ENCODE peak calls at places on chromosomes 13 and 19, in five cellular contexts. One of them, this sample, is unnamed.

GRCh38 chr13:111521030-111521429 is 200.6 kb downstream of the TEX29 start:
- DNase-seq in neuronal stem cell: no peak
- DNase-seq in IMR-90: no peak
- DNase-seq in mesendoderm: no peak
- DNase-seq in H1: no peak
- DNase-seq in this sample: no peak

GRCh38 chr13:93320942-93321341 is 94.3 kb downstream of the GPC6 start:
- DNase-seq in neuronal stem cell: no peak
- DNase-seq in IMR-90: peak; percentile 67
- DNase-seq in mesendoderm: no peak
- DNase-seq in H1: no peak
- DNase-seq in this sample: peak; percentile 73

GRCh38 chr19:33286899-33287298 is 15.4 kb downstream of the CEBPA start:
- DNase-seq in neuronal stem cell: no peak
- DNase-seq in IMR-90: no peak
- DNase-seq in mesendoderm: no peak
- DNase-seq in H1: no peak
- DNase-seq in this sample: no peak

GRCh38 chr13:94139393-94139995 is 340.0 kb downstream of the DCT start:
- DNase-seq in neuronal stem cell: no peak
- DNase-seq in IMR-90: peak; percentile 65
- DNase-seq in mesendoderm: peak; percentile 74
- DNase-seq in H1: no peak
- DNase-seq in this sample: no peak

GRCh38 chr19:38538793-38539528 is 78.8 kb downstream of the MAP4K1 start:
- DNase-seq in neuronal stem cell: no peak
- DNase-seq in IMR-90: no peak
- DNase-seq in mesendoderm: no peak
- DNase-seq in H1: no peak
- DNase-seq in this sample: no peak

GRCh38 chr19:11942843-11943108 is 17.9 kb downstream of the ZNF700 start:
- DNase-seq in neuronal stem cell: no peak
- DNase-seq in IMR-90: no peak
- DNase-seq in mesendoderm: peak; percentile 29
- DNase-seq in H1: no peak
- DNase-seq in this sample: no peak

GRCh38 chr19:4583961-4584669 is 24.6 kb upstream of the SEMA6B start:
- DNase-seq in neuronal stem cell: peak; percentile 71
- DNase-seq in IMR-90: no peak
- DNase-seq in mesendoderm: peak; percentile 54
- DNase-seq in H1: peak; percentile 95
- DNase-seq in this sample: peak; percentile 47

GRCh38 chr19:46205183-46205984 is 24.2 kb upstream of the IGFL1 start:
- DNase-seq in neuronal stem cell: no peak
- DNase-seq in IMR-90: no peak
- DNase-seq in mesendoderm: no peak
- DNase-seq in H1: no peak
- DNase-seq in this sample: no peak

GRCh38 chr19:38204096-38204495 is 19.9 kb downstream of the DPF1 start:
- DNase-seq in neuronal stem cell: no peak
- DNase-seq in IMR-90: no peak
- DNase-seq in mesendoderm: no peak
- DNase-seq in H1: no peak
- DNase-seq in this sample: no peak

GRCh38 chr19:45125975-45126493 is 33.1 kb downstream of the PPP1R37 start:
- DNase-seq in neuronal stem cell: peak; percentile 41
- DNase-seq in IMR-90: peak; percentile 49
- DNase-seq in mesendoderm: peak; percentile 86
- DNase-seq in H1: peak; percentile 96
- DNase-seq in this sample: peak; percentile 63

GRCh38 chr13:53238241-53238640 is 209.6 kb downstream of the OLFM4 start:
- DNase-seq in neuronal stem cell: no peak
- DNase-seq in IMR-90: no peak
- DNase-seq in mesendoderm: peak; percentile 66
- DNase-seq in H1: no peak
- DNase-seq in this sample: no peak

GRCh38 chr13:52738719-52739467 is 727 bp downstream of the CNMD start:
- DNase-seq in neuronal stem cell: peak; percentile 61
- DNase-seq in IMR-90: no peak
- DNase-seq in mesendoderm: peak; percentile 62
- DNase-seq in H1: peak; percentile 82
- DNase-seq in this sample: peak; percentile 10

GRCh38 chr13:26022538-26023292 is 29.1 kb downstream of the SHISA2 start:
- DNase-seq in neuronal stem cell: no peak
- DNase-seq in IMR-90: peak; percentile 47
- DNase-seq in mesendoderm: no peak
- DNase-seq in H1: peak; percentile 39
- DNase-seq in this sample: peak; percentile 92

DNA sequence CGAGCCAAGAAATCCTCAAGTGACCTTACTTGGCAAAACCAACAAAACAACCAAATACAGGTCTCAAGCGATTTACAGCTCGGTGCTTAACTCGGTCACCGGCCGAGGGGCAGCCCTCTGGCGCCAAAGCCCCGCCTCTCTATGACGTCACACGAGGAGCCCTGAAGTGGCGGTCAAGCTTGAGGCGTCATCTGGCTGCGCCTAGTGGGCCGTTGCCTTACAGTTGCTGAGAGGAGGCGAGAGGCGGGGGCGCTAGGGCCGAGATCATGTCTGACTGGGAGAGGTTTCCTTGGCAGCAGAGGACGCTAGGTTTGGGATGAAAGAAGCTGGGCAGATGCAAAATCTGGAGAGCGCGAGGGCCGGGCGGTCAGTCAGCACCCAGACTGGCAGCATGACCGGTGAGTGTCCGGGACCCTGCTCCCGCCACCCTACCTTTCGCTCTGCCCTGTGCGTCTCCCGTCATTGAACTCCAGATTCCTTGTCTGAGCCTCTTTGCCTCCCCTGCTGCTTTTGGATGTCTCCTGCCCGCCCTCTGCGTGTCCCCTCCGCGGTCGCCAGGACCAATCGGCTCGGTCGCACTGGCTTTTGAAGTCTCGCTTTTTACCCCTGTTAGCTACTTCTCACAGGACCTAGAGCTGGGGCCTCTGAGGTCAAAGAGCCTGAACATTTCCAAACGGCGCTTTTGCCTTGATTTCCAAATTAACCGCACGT is at the start of gene CDADC1:
- DNase-seq in neuronal stem cell: peak; percentile 93
- DNase-seq in IMR-90: peak; percentile 95
- DNase-seq in mesendoderm: peak; percentile 99
- DNase-seq in H1: peak; percentile 99
- DNase-seq in this sample: peak; percentile 97
- H3K4ac ChIP-seq in neuronal stem cell: no peak within 1 kb of the TSS
- H3K4ac ChIP-seq in IMR-90: peak within 1 kb of the TSS; percentile 94
- H3K4ac ChIP-seq in mesendoderm: no peak within 1 kb of the TSS
- H3K4ac ChIP-seq in H1: peak within 1 kb of the TSS; percentile 3
- H3K4ac ChIP-seq in this sample: peak within 1 kb of the TSS; percentile 37

GRCh38 chr19:15296353-15296752 is 36.0 kb downstream of the BRD4 start:
- DNase-seq in neuronal stem cell: no peak
- DNase-seq in IMR-90: no peak
- DNase-seq in mesendoderm: no peak
- DNase-seq in H1: no peak
- DNase-seq in this sample: no peak

GRCh38 chr19:15294591-15294990 is 37.7 kb downstream of the BRD4 start:
- DNase-seq in neuronal stem cell: no peak
- DNase-seq in IMR-90: no peak
- DNase-seq in mesendoderm: no peak
- DNase-seq in H1: no peak
- DNase-seq in this sample: no peak

GRCh38 chr19:15297416-15298224 is 34.7 kb downstream of the BRD4 start:
- DNase-seq in neuronal stem cell: no peak
- DNase-seq in IMR-90: peak; percentile 83
- DNase-seq in mesendoderm: peak; percentile 90
- DNase-seq in H1: no peak
- DNase-seq in this sample: peak; percentile 69

GRCh38 chr19:15298847-15299567 is 33.3 kb downstream of the BRD4 start:
- DNase-seq in neuronal stem cell: no peak
- DNase-seq in IMR-90: no peak
- DNase-seq in mesendoderm: no peak
- DNase-seq in H1: no peak
- DNase-seq in this sample: no peak

DNA sequence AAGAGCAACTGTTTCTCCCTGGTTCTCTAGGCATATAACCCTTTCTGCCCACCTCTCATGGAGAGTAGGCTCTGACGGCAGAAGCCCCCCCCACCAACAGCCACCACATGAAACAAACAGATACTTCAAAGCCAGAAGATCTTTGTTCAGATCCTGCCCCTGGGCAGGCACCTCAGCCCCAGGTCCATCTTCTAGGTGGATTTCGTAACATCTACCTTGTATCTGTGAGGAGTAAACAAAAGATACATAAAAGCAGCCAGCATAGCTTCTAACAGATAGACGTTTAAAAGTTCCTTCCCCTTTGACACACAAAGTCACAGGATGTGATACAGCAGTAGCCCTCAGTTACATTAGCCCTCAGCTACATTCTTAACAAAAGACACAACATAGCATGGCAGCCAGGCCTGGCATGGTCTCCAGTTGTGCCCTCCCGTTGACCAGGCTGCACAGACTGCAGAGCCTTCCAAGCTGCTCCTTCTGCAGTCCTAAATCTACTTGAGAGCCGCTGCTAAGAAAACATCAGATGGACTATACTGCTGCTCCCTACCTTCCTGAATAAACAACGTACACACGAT is 35.4 kb downstream of the BRD4 start:
- DNase-seq in neuronal stem cell: no peak
- DNase-seq in IMR-90: no peak
- DNase-seq in mesendoderm: no peak
- DNase-seq in H1: no peak
- DNase-seq in this sample: no peak
- H3K4me3 ChIP-seq in neuronal stem cell: no peak overlapping the region
- H3K4me3 ChIP-seq in IMR-90: no peak overlapping the region
- H3K4me3 ChIP-seq in mesendoderm: no peak overlapping the region
- H3K4me3 ChIP-seq in H1: no peak overlapping the region
- H3K4me3 ChIP-seq in this sample: no peak overlapping the region

DNA sequence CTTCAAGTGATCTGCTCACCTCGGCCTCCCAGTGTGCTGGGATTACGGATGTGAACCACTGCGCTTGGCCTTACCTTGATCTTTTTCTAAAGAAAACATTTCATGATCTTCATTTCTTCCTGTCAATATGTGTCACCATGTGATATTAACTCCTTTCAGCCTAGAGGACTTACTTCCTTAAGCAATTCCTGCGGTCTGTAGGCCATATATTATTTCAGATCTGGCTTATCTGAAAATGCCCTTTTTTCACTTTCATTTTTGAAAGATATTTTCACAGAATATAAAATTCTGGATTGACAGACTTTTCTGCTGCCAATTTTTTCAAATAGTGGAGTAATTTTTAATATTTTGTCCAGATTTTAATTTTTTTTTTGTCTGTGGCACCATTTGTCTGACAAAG is 2.0 kb upstream of the GPR32 start:
- DNase-seq in neuronal stem cell: no peak
- DNase-seq in IMR-90: no peak
- DNase-seq in mesendoderm: no peak
- DNase-seq in H1: no peak
- DNase-seq in this sample: no peak
- H2BK15ac ChIP-seq in neuronal stem cell: no peak overlapping the region
- H2BK15ac ChIP-seq in IMR-90: no peak overlapping the region
- H2BK15ac ChIP-seq in mesendoderm: no peak overlapping the region
- H2BK15ac ChIP-seq in H1: no peak overlapping the region
- H2BK15ac ChIP-seq in this sample: no peak overlapping the region

DNA sequence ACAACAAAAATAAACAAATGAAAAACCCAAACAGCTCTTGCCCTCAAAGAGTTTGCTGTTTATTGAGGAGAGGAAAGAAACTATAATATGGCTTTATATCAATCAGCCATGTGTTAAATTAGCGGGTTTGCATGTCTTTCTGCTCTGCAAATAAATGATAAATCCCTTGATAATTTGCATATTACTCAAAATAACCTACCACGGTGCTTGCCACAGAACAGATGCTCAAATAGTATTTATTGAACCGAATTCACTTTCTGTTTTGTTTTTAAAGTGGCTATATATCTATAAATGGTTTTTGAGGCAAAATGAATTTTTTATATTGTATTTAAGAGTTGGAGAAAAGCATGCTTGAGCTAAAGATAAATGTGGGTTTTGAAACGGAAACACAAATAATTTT is 428.1 kb downstream of the ITGBL1 start:
- DNase-seq in neuronal stem cell: no peak
- DNase-seq in IMR-90: no peak
- DNase-seq in mesendoderm: no peak
- DNase-seq in H1: no peak
- DNase-seq in this sample: no peak
- H3K4ac ChIP-seq in neuronal stem cell: no peak overlapping the region
- H3K4ac ChIP-seq in IMR-90: no peak overlapping the region
- H3K4ac ChIP-seq in mesendoderm: no peak overlapping the region
- H3K4ac ChIP-seq in H1: no peak overlapping the region
- H3K4ac ChIP-seq in this sample: no peak overlapping the region

GRCh38 chr19:8900421-8900820 is 68.2 kb downstream of the MBD3L1 start:
- DNase-seq in neuronal stem cell: no peak
- DNase-seq in IMR-90: no peak
- DNase-seq in mesendoderm: no peak
- DNase-seq in H1: no peak
- DNase-seq in this sample: no peak
- H3K4me3 ChIP-seq in neuronal stem cell: no peak overlapping the region
- H3K4me3 ChIP-seq in IMR-90: no peak overlapping the region
- H3K4me3 ChIP-seq in mesendoderm: no peak overlapping the region
- H3K4me3 ChIP-seq in H1: no peak overlapping the region
- H3K4me3 ChIP-seq in this sample: no peak overlapping the region

GRCh38 chr13:98059276-98059675 is 83.6 kb upstream of the FARP1 start:
- DNase-seq in neuronal stem cell: no peak
- DNase-seq in IMR-90: no peak
- DNase-seq in mesendoderm: no peak
- DNase-seq in H1: no peak
- DNase-seq in this sample: no peak

GRCh38 chr13:98065468-98065867 is 77.4 kb upstream of the FARP1 start:
- DNase-seq in neuronal stem cell: no peak
- DNase-seq in IMR-90: no peak
- DNase-seq in mesendoderm: peak; percentile 27
- DNase-seq in H1: no peak
- DNase-seq in this sample: no peak

GRCh38 chr13:98055623-98056022 is 87.3 kb upstream of the FARP1 start:
- DNase-seq in neuronal stem cell: no peak
- DNase-seq in IMR-90: no peak
- DNase-seq in mesendoderm: no peak
- DNase-seq in H1: no peak
- DNase-seq in this sample: no peak

GRCh38 chr13:98056839-98057410 is 86.0 kb upstream of the FARP1 start:
- DNase-seq in neuronal stem cell: no peak
- DNase-seq in IMR-90: no peak
- DNase-seq in mesendoderm: no peak
- DNase-seq in H1: no peak
- DNase-seq in this sample: no peak

GRCh38 chr13:98060282-98060681 is 82.6 kb upstream of the FARP1 start:
- DNase-seq in neuronal stem cell: no peak
- DNase-seq in IMR-90: no peak
- DNase-seq in mesendoderm: no peak
- DNase-seq in H1: no peak
- DNase-seq in this sample: no peak
- H2BK15ac ChIP-seq in neuronal stem cell: no peak overlapping the region
- H2BK15ac ChIP-seq in IMR-90: no peak overlapping the region
- H2BK15ac ChIP-seq in mesendoderm: no peak overlapping the region
- H2BK15ac ChIP-seq in H1: no peak overlapping the region
- H2BK15ac ChIP-seq in this sample: no peak overlapping the region

This sample was measured in mesenchymal stem cell.